ENCODE peak calls at places on chromosomes 16 and 17, in five cellular contexts. D is WTC11, V is AG10803, X is DMS153, O is NCI-H345. C is an unnamed sample.

GRCh38 chr17:21287703-21288449 is 3.4 kb downstream of the MAP2K3 start:
- DNase-seq in D (no peak), V (peak), X (peak), O (no peak), C (peak)

GRCh38 chr16:68444058-68444657 is 4.2 kb downstream of the SMPD3 start:
- DNase-seq in D (peak), V (no peak), X (no peak), O (no peak), C (no peak)

GRCh38 chr17:6536566-6537065 is 19.7 kb downstream of the PITPNM3 start:
- DNase-seq in D (no peak), V (no peak), X (no peak), O (no peak), C (no peak)

GRCh38 chr16:3950343-3951193 is 70.1 kb upstream of the CREBBP start:
- DNase-seq in D (no peak), V (peak), X (peak), O (no peak), C (no peak)

GRCh38 chr17:6098050-6098449 is 27.9 kb downstream of the WSCD1 start:
- DNase-seq in D (no peak), V (no peak), X (no peak), O (no peak), C (no peak)

GRCh38 chr17:72445055-72445991 is 324.5 kb downstream of the SOX9 start:
- DNase-seq in D (no peak), V (no peak), X (no peak), O (no peak), C (no peak)

GRCh38 chr17:9768381-9768934 is 22.9 kb downstream of the DHRS7C start:
- DNase-seq in D (no peak), V (peak), X (no peak), O (peak), C (no peak)

GRCh38 chr17:46072998-46073397 is 73.9 kb downstream of the STH start:
- DNase-seq in D (no peak), V (peak), X (no peak), O (no peak), C (no peak)

GRCh38 chr17:57956311-57957119 is 1.3 kb upstream of the CUEDC1 start:
- DNase-seq in D (no peak), V (no peak), X (no peak), O (no peak), C (no peak)

GRCh38 chr16:77585852-77586251 is 136.5 kb upstream of the NUDT7 start:
- DNase-seq in D (no peak), V (no peak), X (no peak), O (no peak), C (no peak)

GRCh38 chr17:70119961-70120360 is 44.9 kb downstream of the KCNJ16 start:
- DNase-seq in D (no peak), V (peak), X (no peak), O (no peak), C (no peak)

GRCh38 chr16:12318661-12319463 is 342.3 kb downstream of the SNX29 start:
- DNase-seq in D (no peak), V (peak), X (no peak), O (no peak), C (no peak)

GRCh38 chr17:57152916-57153528 is 68.0 kb downstream of the AKAP1 start:
- DNase-seq in D (no peak), V (no peak), X (no peak), O (no peak), C (no peak)

GRCh38 chr17:17551361-17551760 is 40.1 kb downstream of the PEMT start:
- DNase-seq in D (no peak), V (no peak), X (no peak), O (no peak), C (no peak)

GRCh38 chr16:73048292-73049050 is 543 bp upstream of the ZFHX3 start:
- DNase-seq in D (no peak), V (peak), X (no peak), O (no peak), C (no peak)

GRCh38 chr16:1745181-1745899 is 26.0 kb downstream of the NME3 start:
- DNase-seq in D (no peak), V (peak), X (no peak), O (no peak), C (no peak)

GRCh38 chr16:89491974-89492687 is 1.8 kb upstream of the ANKRD11 start:
- DNase-seq in D (no peak), V (no peak), X (no peak), O (no peak), C (no peak)

GRCh38 chr17:17269926-17270773 is 10.9 kb downstream of the COPS3 start:
- DNase-seq in D (peak), V (no peak), X (no peak), O (no peak), C (no peak)

C was measured in CD8-positive, alpha-beta T cell.